ENCODE peak calls at places on chromosomes 2 and 18, in nine cellular contexts. Y is D341Med; I is left cardiac atrium; Z is Caki2; F is HFFc6; H is T-cell; G is LoVo; Q is GM12891; U is effector memory CD8-positive, alpha-beta T cell. E is an unnamed sample.

GRCh38 chr2:215831296-215831913 is 181.9 kb downstream of the MREG start:
- DNase-seq in F (no peak), H (no peak), U (no peak), Z (peak), I (peak), Y (no peak), Q (no peak), G (no peak), E (no peak)

GRCh38 chr2:136013962-136014361 is 28.5 kb upstream of the DARS1 start:
- DNase-seq in Q (no peak), H (no peak), G (no peak), F (no peak), I (no peak), U (no peak), Y (no peak), Z (no peak), E (no peak)

GRCh38 chr2:100291152-100291970 is 30.9 kb downstream of the LONRF2 start:
- DNase-seq in I (peak), U (no peak), Z (peak), H (peak), Y (no peak), F (peak), G (peak), Q (no peak), E (peak)

GRCh38 chr2:230012242-230012884 is 56.4 kb downstream of the SLC16A14 start:
- DNase-seq in Q (no peak), G (no peak), U (no peak), Z (no peak), I (no peak), H (no peak), Y (no peak), F (no peak), E (no peak)

GRCh38 chr18:22977847-22978701 is 44.9 kb downstream of the RBBP8 start:
- DNase-seq in F (peak), G (peak), I (no peak), Q (no peak), Y (no peak), H (no peak), Z (peak), U (no peak), E (no peak)

GRCh38 chr2:20613342-20613916 is 37.5 kb downstream of the HS1BP3 start:
- DNase-seq in Z (no peak), F (no peak), G (no peak), I (peak), H (no peak), Q (no peak), Y (no peak), U (no peak), E (no peak)

GRCh38 chr18:49628993-49629795 is 67.3 kb downstream of the LIPG start:
- DNase-seq in Q (no peak), F (no peak), Z (peak), G (no peak), U (no peak), H (no peak), I (peak), Y (no peak), E (no peak)

GRCh38 chr2:175414872-175415487 is 233.5 kb upstream of the ATP5MC3 start:
- DNase-seq in Z (peak), G (peak), Y (peak), I (peak), F (peak), U (peak), H (no peak), Q (peak), E (no peak)

GRCh38 chr2:237693281-237694039 is 66.1 kb downstream of the LRRFIP1 start:
- DNase-seq in Z (peak), I (no peak), Y (no peak), Q (no peak), U (no peak), G (peak), F (peak), H (no peak), E (no peak)

GRCh38 chr18:3104190-3105054 is 91.5 kb upstream of the LPIN2 start:
- DNase-seq in Q (no peak), Y (no peak), Z (no peak), U (no peak), I (no peak), F (peak), H (no peak), G (peak), E (no peak)

GRCh38 chr18:54119524-54120019 is 104.9 kb downstream of the MBD2 start:
- DNase-seq in Z (peak), I (no peak), G (peak), F (peak), H (no peak), U (peak), Q (no peak), Y (peak), E (peak)

GRCh38 chr18:8823530-8823929 is 118.2 kb downstream of the MTCL1 start:
- DNase-seq in G (no peak), Q (no peak), H (no peak), I (no peak), U (no peak), Z (no peak), Y (no peak), F (no peak), E (no peak)

GRCh38 chr2:174668075-174668474 is 70.5 kb upstream of the WIPF1 start:
- DNase-seq in Y (no peak), F (no peak), Z (no peak), H (no peak), I (no peak), G (no peak), Q (no peak), U (no peak), E (no peak)

GRCh38 chr18:59057969-59058368 is 81.7 kb upstream of the SEC11C start:
- DNase-seq in I (no peak), Y (no peak), Q (no peak), F (peak), U (no peak), H (no peak), Z (no peak), G (no peak), E (no peak)

GRCh38 chr18:54529444-54529843 is 61.6 kb upstream of the DYNAP start:
- DNase-seq in G (no peak), H (no peak), Y (no peak), U (no peak), F (no peak), Z (no peak), I (no peak), Q (no peak), E (no peak)

GRCh38 chr2:113886479-113887383 is 3.2 kb upstream of the ACTR3 start:
- DNase-seq in Z (peak), I (peak), H (no peak), F (peak), G (no peak), Y (no peak), U (no peak), Q (peak), E (peak)

GRCh38 chr2:224927671-224928173 is 114.5 kb downstream of the DOCK10 start:
- DNase-seq in F (peak), Y (no peak), Z (no peak), I (no peak), U (peak), Q (no peak), H (peak), G (no peak), E (peak)

GRCh38 chr2:104127049-104127770 is 726.7 kb upstream of the POU3F3 start:
- DNase-seq in Y (no peak), G (no peak), I (no peak), Z (no peak), F (no peak), U (no peak), H (no peak), Q (no peak), E (no peak)

GRCh38 chr2:42777883-42778805 is 14.2 kb upstream of the OXER1 start:
- DNase-seq in Q (no peak), Z (peak), H (no peak), G (peak), U (no peak), I (no peak), F (peak), Y (no peak), E (no peak)

GRCh38 chr2:19109521-19109920 is 248.9 kb downstream of the OSR1 start:
- DNase-seq in I (no peak), Y (no peak), U (no peak), F (no peak), Q (no peak), G (no peak), H (no peak), Z (no peak), E (no peak)

GRCh38 chr2:219446101-219446504 is 11.5 kb downstream of the SPEG start:
- DNase-seq in U (no peak), H (no peak), I (no peak), Z (no peak), Y (no peak), F (peak), G (no peak), Q (no peak), E (no peak)

GRCh38 chr18:59696311-59697235 is 650 bp downstream of the CCBE1 start:
- DNase-seq in Z (no peak), U (no peak), I (no peak), Y (peak), G (no peak), F (peak), Q (no peak), H (no peak), E (no peak)

GRCh38 chr2:29114841-29115609 is at the start of gene CLIP4:
- DNase-seq in G (no peak), Q (peak), H (peak), I (peak), Z (peak), Y (peak), F (peak), U (peak), E (peak)

GRCh38 chr2:219919506-219919905 is 292.1 kb downstream of the SLC4A3 start:
- DNase-seq in I (no peak), Z (no peak), G (no peak), U (no peak), Y (no peak), H (no peak), Q (no peak), F (no peak), E (no peak)

GRCh38 chr18:24023185-24023814 is 8.7 kb downstream of the TTC39C start:
- DNase-seq in U (no peak), F (no peak), Y (peak), H (no peak), Z (no peak), I (no peak), G (no peak), Q (no peak), E (no peak)

GRCh38 chr2:74877781-74878433 is 44.0 kb downstream of the HK2 start:
- DNase-seq in H (no peak), Q (no peak), F (no peak), I (no peak), U (no peak), Z (no peak), Y (no peak), G (no peak), E (no peak)

GRCh38 chr18:9987355-9987754 is 73.5 kb downstream of the VAPA start:
- DNase-seq in Z (no peak), F (no peak), H (no peak), Y (no peak), G (no peak), U (no peak), I (peak), Q (no peak), E (no peak)

GRCh38 chr2:135030826-135031225 is 16.4 kb downstream of the MAP3K19 start:
- DNase-seq in H (no peak), Y (no peak), F (peak), I (no peak), Q (no peak), G (peak), Z (peak), U (no peak), E (no peak)

GRCh38 chr18:37712776-37713175 is 147.2 kb upstream of the CELF4 start:
- DNase-seq in I (no peak), U (no peak), Q (no peak), H (no peak), F (no peak), Y (no peak), Z (no peak), G (no peak), E (no peak)

GRCh38 chr2:35410431-35411061 is 945.0 kb upstream of the CRIM1 start:
- DNase-seq in F (peak), U (no peak), Z (peak), G (peak), Y (peak), Q (peak), H (no peak), I (peak), E (peak)

GRCh38 chr2:216680951-216681629 is 14.3 kb downstream of the IGFBP5 start:
- DNase-seq in U (no peak), H (no peak), F (no peak), I (no peak), Y (no peak), Q (no peak), G (no peak), Z (no peak), E (no peak)

GRCh38 chr18:48913201-48913600 is 37.6 kb downstream of the SMAD7 start:
- DNase-seq in Y (no peak), I (peak), G (no peak), Q (no peak), Z (no peak), U (peak), F (no peak), H (peak), E (no peak)

GRCh38 chr2:226835420-226835795 is 446 bp upstream of the RHBDD1 start:
- DNase-seq in U (no peak), I (no peak), H (no peak), G (peak), F (no peak), Q (no peak), Z (no peak), Y (peak), E (no peak)

GRCh38 chr2:41853427-41854191 is 194.2 kb upstream of the PKDCC start:
- DNase-seq in H (no peak), F (peak), G (peak), I (peak), Y (peak), Z (peak), U (no peak), Q (no peak), E (no peak)

E was measured in activated T-helper 1 cell treated with anti-CD3 and anti-CD28 coated beads, Interleukin-12 subunit alpha, Interleukin-12 subunit beta, Interleukin-2, Interleukin-4 antibody, amounts not matched to agents 30 ng/mL and 10 ng/mL and 1 ng/mL, durations not matched to agents 14 hours and 24 hours and 36 hours.